ENCODE peak calls at places on chromosomes 2 and 18, in ten cellular contexts. S is mucosa of descending colon; F is right cardiac atrium; G is uterus; O is H1; A is PC-3; L is SJSA1; U is neural progenitor cell; D is hepatocyte; Y is effector memory CD4-positive, alpha-beta T cell. X is an unnamed sample.

GRCh38 chr2:119650206-119650605 is 28.8 kb upstream of the TMEM177 start:
- DNase-seq in S (no peak), F (no peak), G (no peak), O (no peak), A (peak; percentile 32), L (no peak), U (no peak), D (no peak), Y (no peak), X (no peak)

GRCh38 chr18:57122906-57123510 is 23.9 kb upstream of the BOD1L2 start:
- DNase-seq in S (no peak), F (no peak), G (no peak), O (no peak), A (no peak), L (no peak), U (no peak), D (no peak), Y (no peak), X (no peak)

GRCh38 chr2:47429795-47430194 is 26.8 kb downstream of the MSH2 start:
- DNase-seq in S (no peak), F (no peak), G (no peak), O (no peak), A (peak; percentile 82), L (no peak), U (no peak), D (no peak), Y (no peak), X (no peak)

GRCh38 chr18:24413148-24413547 is 13.3 kb upstream of the IMPACT start:
- DNase-seq in S (no peak), F (peak; percentile 59), G (no peak), O (peak; percentile 70), A (peak; percentile 25), L (no peak), U (peak; percentile 54), D (no peak), Y (no peak), X (no peak)

GRCh38 chr18:13292736-13293135 is 74.2 kb downstream of the LDLRAD4 start:
- DNase-seq in S (no peak), F (no peak), G (no peak), O (no peak), A (no peak), L (no peak), U (no peak), D (no peak), Y (no peak), X (no peak)

GRCh38 chr18:75089748-75090327 is 119.1 kb downstream of the PTGR3 start:
- DNase-seq in S (no peak), F (no peak), G (no peak), O (peak; percentile 52), A (no peak), L (no peak), U (no peak), D (no peak), Y (no peak), X (no peak)

GRCh38 chr2:205766765-205767359 is 84.6 kb downstream of the NRP2 start:
- DNase-seq in S (peak; percentile 82), F (peak; percentile 85), G (peak; percentile 71), O (peak; percentile 73), A (peak; percentile 73), L (peak; percentile 61), U (peak; percentile 79), D (peak; percentile 82), Y (no peak), X (peak; percentile 16)

GRCh38 chr18:8893221-8893620 is 187.9 kb downstream of the MTCL1 start:
- DNase-seq in S (no peak), F (no peak), G (no peak), O (no peak), A (no peak), L (no peak), U (no peak), D (no peak), Y (no peak), X (no peak)

GRCh38 chr18:27040796-27041195 is 144.3 kb downstream of the CHST9 start:
- DNase-seq in S (no peak), F (no peak), G (no peak), O (no peak), A (no peak), L (no peak), U (no peak), D (no peak), Y (no peak), X (no peak)

GRCh38 chr2:231701456-231702373 is 6.6 kb upstream of the PTMA start:
- DNase-seq in S (no peak), F (peak; percentile 80), G (peak; percentile 74), O (no peak), A (no peak), L (no peak), U (peak; percentile 2), D (peak; percentile 61), Y (no peak), X (no peak)

GRCh38 chr2:75920721-75921551 is 210.2 kb upstream of the GCFC2 start:
- DNase-seq in S (no peak), F (no peak), G (no peak), O (no peak), A (no peak), L (no peak), U (peak; percentile 66), D (no peak), Y (no peak), X (no peak)

GRCh38 chr2:109428841-109429710 is 184.7 kb downstream of the SEPTIN10 start:
- DNase-seq in S (no peak), F (no peak), G (no peak), O (no peak), A (no peak), L (no peak), U (no peak), D (no peak), Y (no peak), X (no peak)

GRCh38 chr2:29269095-29270090 is 154.2 kb downstream of the CLIP4 start:
- DNase-seq in S (no peak), F (no peak), G (no peak), O (no peak), A (no peak), L (no peak), U (no peak), D (no peak), Y (no peak), X (no peak)

GRCh38 chr2:102147935-102148334 is 5.4 kb downstream of the IL1R1 start:
- DNase-seq in S (no peak), F (no peak), G (no peak), O (no peak), A (no peak), L (no peak), U (no peak), D (no peak), Y (no peak), X (no peak)
- H3K9me3 ChIP-seq in S (peaks cover 9% of the 10 kb centered on the region), F (no peaks in the 10 kb centered on the region), G (no peaks in the 10 kb centered on the region), O (peaks cover 3% of the 10 kb centered on the region), A (no peaks in the 10 kb centered on the region), L (peaks cover 28% of the 10 kb centered on the region), U (no peaks in the 10 kb centered on the region), D (peaks cover 4% of the 10 kb centered on the region), Y (peaks cover 8% of the 10 kb centered on the region), X (peaks cover 30% of the 10 kb centered on the region)

GRCh38 chr2:152706477-152707020 is 10.7 kb downstream of the PRPF40A start:
- DNase-seq in S (no peak), F (no peak), G (no peak), O (no peak), A (no peak), L (no peak), U (no peak), D (no peak), Y (no peak), X (no peak)

GRCh38 chr2:152715112-152715511 is 2.1 kb downstream of the PRPF40A start:
- DNase-seq in S (no peak), F (no peak), G (no peak), O (no peak), A (no peak), L (no peak), U (no peak), D (no peak), Y (no peak), X (no peak)

GRCh38 chr2:152715854-152716428 is 1.3 kb downstream of the PRPF40A start:
- DNase-seq in S (peak; percentile 8), F (no peak), G (no peak), O (no peak), A (peak; percentile 53), L (peak; percentile 51), U (peak; percentile 73), D (peak; percentile 44), Y (no peak), X (no peak)

DNA sequence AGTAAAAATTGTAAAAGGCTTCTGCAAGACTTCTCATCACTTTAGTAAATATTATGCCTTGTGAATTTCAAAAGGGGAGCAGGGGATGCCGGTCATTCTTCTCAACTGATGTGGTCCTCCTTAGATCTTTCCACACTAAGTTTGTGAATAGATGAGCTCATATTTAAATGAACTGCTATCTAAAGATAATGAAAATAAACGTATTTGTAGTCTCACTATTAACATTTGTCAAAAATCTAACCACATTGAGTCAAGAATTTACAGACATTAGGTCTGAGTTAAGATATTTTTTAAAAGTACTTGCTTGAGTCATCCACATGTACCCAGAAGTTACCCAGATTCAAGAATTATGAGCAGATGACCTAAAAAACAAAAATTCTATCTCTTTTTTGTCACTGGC is 6.5 kb downstream of the PRPF40A start:
- DNase-seq in S (no peak), F (no peak), G (no peak), O (no peak), A (no peak), L (no peak), U (no peak), D (no peak), Y (no peak), X (no peak)
- H3K9me3 ChIP-seq in S (no peaks in the 10 kb centered on the region), F (no peaks in the 10 kb centered on the region), G (no peaks in the 10 kb centered on the region), O (no peaks in the 10 kb centered on the region), A (no peaks in the 10 kb centered on the region), L (no peaks in the 10 kb centered on the region), U (no peaks in the 10 kb centered on the region), D (no peaks in the 10 kb centered on the region), Y (no peaks in the 10 kb centered on the region), X (no peaks in the 10 kb centered on the region)

DNA sequence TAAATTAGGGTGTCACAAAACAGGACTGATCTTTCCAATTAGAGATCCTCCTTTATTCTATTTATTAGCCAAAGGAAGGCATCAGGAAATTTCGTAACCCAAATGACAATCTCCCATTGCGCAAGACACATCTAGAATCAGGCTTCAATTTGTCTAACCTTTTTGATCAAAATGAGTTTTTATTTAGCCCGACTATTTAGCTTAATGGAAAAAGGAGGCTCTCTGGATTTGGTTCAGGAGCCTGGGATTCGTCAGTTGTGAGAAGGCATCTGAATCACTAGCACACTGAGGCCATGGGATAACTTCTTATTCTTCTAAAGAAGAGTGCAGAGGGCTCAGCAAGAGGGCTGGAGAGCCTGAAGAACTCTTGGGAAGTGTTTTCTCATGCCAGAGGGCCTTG is 332.1 kb upstream of the ETAA1 start:
- DNase-seq in S (no peak), F (no peak), G (peak; percentile 69), O (no peak), A (no peak), L (no peak), U (no peak), D (no peak), Y (no peak), X (no peak)
- H3K9me3 ChIP-seq in S (no peaks in the 10 kb centered on the region), F (no peaks in the 10 kb centered on the region), G (no peaks in the 10 kb centered on the region), O (no peaks in the 10 kb centered on the region), A (no peaks in the 10 kb centered on the region), L (peaks cover 1% of the 10 kb centered on the region), U (no peaks in the 10 kb centered on the region), D (no peaks in the 10 kb centered on the region), Y (no peaks in the 10 kb centered on the region), X (no peaks in the 10 kb centered on the region)

DNA sequence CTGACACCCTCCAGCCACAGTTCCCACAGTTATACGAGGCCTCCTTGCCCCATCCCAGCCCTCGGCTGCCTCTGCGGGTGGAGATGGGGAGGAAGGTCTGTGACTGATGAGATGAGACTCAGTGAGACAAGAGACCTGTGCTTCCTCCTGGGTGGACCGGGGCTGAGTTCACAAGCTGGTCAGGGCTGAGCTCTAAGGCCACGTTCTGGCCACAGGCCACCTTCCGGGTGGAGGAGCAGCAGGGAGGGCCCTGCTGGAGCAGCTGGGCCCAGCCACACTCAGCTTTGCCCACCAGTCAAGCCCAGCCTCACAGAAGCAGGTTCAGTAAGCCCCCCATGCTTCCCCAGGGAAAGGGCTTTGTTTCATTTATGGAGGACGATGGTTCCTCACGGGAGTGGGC is 214.7 kb downstream of the ANKRD30B start:
- DNase-seq in S (no peak), F (no peak), G (no peak), O (peak; percentile 7), A (no peak), L (no peak), U (no peak), D (no peak), Y (no peak), X (no peak)
- H3K9me3 ChIP-seq in S (no peaks in the 10 kb centered on the region), F (no peaks in the 10 kb centered on the region), G (no peaks in the 10 kb centered on the region), O (peaks cover 64% of the 10 kb centered on the region), A (no peaks in the 10 kb centered on the region), L (no peaks in the 10 kb centered on the region), U (peaks cover 1% of the 10 kb centered on the region), D (no peaks in the 10 kb centered on the region), Y (no peaks in the 10 kb centered on the region), X (no peaks in the 10 kb centered on the region)

X was measured in T-helper 17 cell.